ENCODE peak calls at places on chromosomes 13 and 19, in five cellular contexts. One of them, this sample, is unnamed. For H3K4me1, the result is how much of the 10 kb centered on the place peaks cover.

GRCh38 chr13:34257980-34258379 is 440.0 kb downstream of the RFC3 start:
- DNase-seq in cardiac muscle cell: no peak
- DNase-seq in adrenal gland: no peak
- DNase-seq in lung: no peak
- DNase-seq in sigmoid colon: no peak
- DNase-seq in this sample: no peak

GRCh38 chr13:54357284-54357933 is 1328.8 kb downstream of the OLFM4 start:
- DNase-seq in cardiac muscle cell: no peak
- DNase-seq in adrenal gland: no peak
- DNase-seq in lung: no peak
- DNase-seq in sigmoid colon: no peak
- DNase-seq in this sample: no peak

GRCh38 chr13:90238433-90238832 is 1109.1 kb upstream of the MIR17HG start:
- DNase-seq in cardiac muscle cell: peak
- DNase-seq in adrenal gland: no peak
- DNase-seq in lung: no peak
- DNase-seq in sigmoid colon: no peak
- DNase-seq in this sample: no peak

GRCh38 chr19:14127929-14128509 is 8.4 kb downstream of the ASF1B start:
- DNase-seq in cardiac muscle cell: peak
- DNase-seq in adrenal gland: peak
- DNase-seq in lung: no peak
- DNase-seq in sigmoid colon: no peak
- DNase-seq in this sample: no peak

GRCh38 chr19:42086770-42087550 is 11.0 kb downstream of the ZNF574 start:
- DNase-seq in cardiac muscle cell: no peak
- DNase-seq in adrenal gland: no peak
- DNase-seq in lung: no peak
- DNase-seq in sigmoid colon: no peak
- DNase-seq in this sample: no peak

GRCh38 chr13:84917252-84917878 is 881.9 kb downstream of the SLITRK6 start:
- DNase-seq in cardiac muscle cell: peak
- DNase-seq in adrenal gland: no peak
- DNase-seq in lung: no peak
- DNase-seq in sigmoid colon: no peak
- DNase-seq in this sample: no peak

GRCh38 chr19:54790711-54791110 is 12.7 kb upstream of the KIR2DL4 start:
- DNase-seq in cardiac muscle cell: no peak
- DNase-seq in adrenal gland: no peak
- DNase-seq in lung: no peak
- DNase-seq in sigmoid colon: peak
- DNase-seq in this sample: no peak

GRCh38 chr13:110004814-110005213 is 218.4 kb upstream of the IRS2 start:
- DNase-seq in cardiac muscle cell: no peak
- DNase-seq in adrenal gland: no peak
- DNase-seq in lung: no peak
- DNase-seq in sigmoid colon: no peak
- DNase-seq in this sample: no peak

GRCh38 chr19:38952395-38953165 is 21.8 kb downstream of the MRPS12 start:
- DNase-seq in cardiac muscle cell: peak
- DNase-seq in adrenal gland: peak
- DNase-seq in lung: peak
- DNase-seq in sigmoid colon: no peak
- DNase-seq in this sample: peak

GRCh38 chr19:10290876-10291553 is 1.3 kb downstream of the ICAM5 start:
- DNase-seq in cardiac muscle cell: peak
- DNase-seq in adrenal gland: peak
- DNase-seq in lung: peak
- DNase-seq in sigmoid colon: no peak
- DNase-seq in this sample: no peak

GRCh38 chr19:42252365-42253244 is 2.3 kb downstream of the ERF start:
- DNase-seq in cardiac muscle cell: peak
- DNase-seq in adrenal gland: peak
- DNase-seq in lung: no peak
- DNase-seq in sigmoid colon: peak
- DNase-seq in this sample: no peak

GRCh38 chr19:3636962-3637361 is 10.4 kb upstream of the CACTIN start:
- DNase-seq in cardiac muscle cell: no peak
- DNase-seq in adrenal gland: no peak
- DNase-seq in lung: no peak
- DNase-seq in sigmoid colon: no peak
- DNase-seq in this sample: no peak

GRCh38 chr13:35478384-35479222 is 2.1 kb upstream of the MAB21L1 start:
- DNase-seq in cardiac muscle cell: no peak
- DNase-seq in adrenal gland: no peak
- DNase-seq in lung: no peak
- DNase-seq in sigmoid colon: peak
- DNase-seq in this sample: no peak

GRCh38 chr13:106212436-106213010 is 322.9 kb downstream of the EFNB2 start:
- DNase-seq in cardiac muscle cell: no peak
- DNase-seq in adrenal gland: no peak
- DNase-seq in lung: no peak
- DNase-seq in sigmoid colon: no peak
- DNase-seq in this sample: no peak

GRCh38 chr19:35056513-35057063 is 15.1 kb downstream of the HPN start:
- DNase-seq in cardiac muscle cell: no peak
- DNase-seq in adrenal gland: no peak
- DNase-seq in lung: no peak
- DNase-seq in sigmoid colon: no peak
- DNase-seq in this sample: no peak

GRCh38 chr19:46731007-46731501 is 14.1 kb upstream of the PRKD2 start:
- DNase-seq in cardiac muscle cell: peak
- DNase-seq in adrenal gland: peak
- DNase-seq in lung: peak
- DNase-seq in sigmoid colon: no peak
- DNase-seq in this sample: no peak

GRCh38 chr13:26335158-26335557 is 81.2 kb downstream of the CDK8 start:
- DNase-seq in cardiac muscle cell: no peak
- DNase-seq in adrenal gland: no peak
- DNase-seq in lung: no peak
- DNase-seq in sigmoid colon: no peak
- DNase-seq in this sample: no peak

GRCh38 chr19:55373993-55374757 is 2.5 kb upstream of the TMEM190 start:
- DNase-seq in cardiac muscle cell: peak
- DNase-seq in adrenal gland: no peak
- DNase-seq in lung: no peak
- DNase-seq in sigmoid colon: no peak
- DNase-seq in this sample: no peak

GRCh38 chr13:21050288-21051197 is 10.8 kb downstream of the LATS2 start:
- DNase-seq in cardiac muscle cell: peak
- DNase-seq in adrenal gland: peak
- DNase-seq in lung: no peak
- DNase-seq in sigmoid colon: no peak
- DNase-seq in this sample: no peak

GRCh38 chr13:91459485-91459884 is 61.1 kb downstream of the GPC5 start:
- DNase-seq in cardiac muscle cell: no peak
- DNase-seq in adrenal gland: no peak
- DNase-seq in lung: no peak
- DNase-seq in sigmoid colon: no peak
- DNase-seq in this sample: no peak

GRCh38 chr19:1046836-1047695 is 7.2 kb downstream of the ABCA7 start:
- DNase-seq in cardiac muscle cell: no peak
- DNase-seq in adrenal gland: no peak
- DNase-seq in lung: no peak
- DNase-seq in sigmoid colon: no peak
- DNase-seq in this sample: no peak

GRCh38 chr19:32464279-32464678 is 58.7 kb downstream of the DPY19L3 start:
- DNase-seq in cardiac muscle cell: peak
- DNase-seq in adrenal gland: no peak
- DNase-seq in lung: no peak
- DNase-seq in sigmoid colon: no peak
- DNase-seq in this sample: no peak

GRCh38 chr19:7870571-7871279 is 3.5 kb downstream of the PRR36 start:
- DNase-seq in cardiac muscle cell: peak
- DNase-seq in adrenal gland: peak
- DNase-seq in lung: peak
- DNase-seq in sigmoid colon: no peak
- DNase-seq in this sample: peak

GRCh38 chr13:24076124-24076523 is 84.4 kb upstream of the SPATA13 start:
- DNase-seq in cardiac muscle cell: no peak
- DNase-seq in adrenal gland: no peak
- DNase-seq in lung: no peak
- DNase-seq in sigmoid colon: no peak
- DNase-seq in this sample: no peak

GRCh38 chr13:65508745-65509144 is 1721.4 kb downstream of the PCDH9 start:
- DNase-seq in cardiac muscle cell: no peak
- DNase-seq in adrenal gland: no peak
- DNase-seq in lung: no peak
- DNase-seq in sigmoid colon: no peak
- DNase-seq in this sample: no peak

GRCh38 chr19:18780081-18780480 is 11.0 kb downstream of the COMP start:
- DNase-seq in cardiac muscle cell: no peak
- DNase-seq in adrenal gland: no peak
- DNase-seq in lung: no peak
- DNase-seq in sigmoid colon: no peak
- DNase-seq in this sample: no peak

GRCh38 chr13:60623131-60623530 is 226.1 kb downstream of the TDRD3 start:
- DNase-seq in cardiac muscle cell: no peak
- DNase-seq in adrenal gland: no peak
- DNase-seq in lung: no peak
- DNase-seq in sigmoid colon: no peak
- DNase-seq in this sample: no peak

GRCh38 chr13:60619461-60619860 is 222.4 kb downstream of the TDRD3 start:
- DNase-seq in cardiac muscle cell: no peak
- DNase-seq in adrenal gland: no peak
- DNase-seq in lung: no peak
- DNase-seq in sigmoid colon: no peak
- DNase-seq in this sample: no peak

GRCh38 chr13:60613080-60613479 is 216.1 kb downstream of the TDRD3 start:
- DNase-seq in cardiac muscle cell: no peak
- DNase-seq in adrenal gland: no peak
- DNase-seq in lung: no peak
- DNase-seq in sigmoid colon: no peak
- DNase-seq in this sample: no peak

GRCh38 chr13:60620611-60621395 is 223.8 kb downstream of the TDRD3 start:
- DNase-seq in cardiac muscle cell: no peak
- DNase-seq in adrenal gland: no peak
- DNase-seq in lung: no peak
- DNase-seq in sigmoid colon: no peak
- DNase-seq in this sample: no peak

GRCh38 chr13:60617863-60618733 is 221.1 kb downstream of the TDRD3 start:
- DNase-seq in cardiac muscle cell: peak
- DNase-seq in adrenal gland: peak
- DNase-seq in lung: no peak
- DNase-seq in sigmoid colon: no peak
- DNase-seq in this sample: no peak
- TF ChIP-seq CTCF in cardiac muscle cell: peak
- TF ChIP-seq CTCF in adrenal gland: peak
- TF ChIP-seq CTCF in lung: no peak
- TF ChIP-seq CTCF in sigmoid colon: no peak
- TF ChIP-seq CTCF in this sample: no peak

DNA sequence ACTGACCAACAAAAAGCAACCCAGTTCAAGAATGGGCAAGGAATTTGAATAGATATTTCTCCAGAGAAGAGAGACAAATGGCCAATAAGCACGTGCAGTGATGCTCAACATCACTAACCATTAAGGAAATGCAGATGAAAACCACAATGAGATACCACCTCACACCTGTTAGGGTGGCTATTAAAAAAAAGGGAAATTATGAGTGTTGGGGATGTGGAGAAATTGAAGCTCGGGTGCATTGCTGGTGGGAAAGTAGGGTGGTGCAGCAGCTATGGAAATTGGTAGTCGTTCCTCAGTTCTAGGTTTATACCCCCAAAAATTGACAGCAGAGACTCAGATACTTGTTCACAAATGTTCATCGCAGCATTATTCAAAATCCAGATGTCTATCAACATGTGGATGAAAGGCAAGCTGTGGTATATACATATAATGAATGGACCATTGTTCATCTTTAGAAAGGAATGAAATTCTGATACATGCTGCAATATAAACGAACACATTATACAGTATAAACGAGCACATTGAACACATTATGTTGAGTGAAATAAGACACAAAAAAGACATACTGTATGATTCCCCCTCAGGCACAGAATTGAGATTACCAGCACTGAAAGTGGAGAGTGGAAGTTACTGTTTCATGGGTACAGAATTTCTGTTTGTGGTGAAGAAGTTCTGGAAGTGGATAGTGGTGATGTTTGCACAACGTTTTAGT is 927 bp downstream of the CHAMP1 start:
- DNase-seq in cardiac muscle cell: no peak
- DNase-seq in adrenal gland: no peak
- DNase-seq in lung: no peak
- DNase-seq in sigmoid colon: no peak
- DNase-seq in this sample: no peak
- H3K4me1 ChIP-seq in cardiac muscle cell: under half
- H3K4me1 ChIP-seq in adrenal gland: under half
- H3K4me1 ChIP-seq in lung: under half
- H3K4me1 ChIP-seq in sigmoid colon: half or more
- H3K4me1 ChIP-seq in this sample: under half

DNA sequence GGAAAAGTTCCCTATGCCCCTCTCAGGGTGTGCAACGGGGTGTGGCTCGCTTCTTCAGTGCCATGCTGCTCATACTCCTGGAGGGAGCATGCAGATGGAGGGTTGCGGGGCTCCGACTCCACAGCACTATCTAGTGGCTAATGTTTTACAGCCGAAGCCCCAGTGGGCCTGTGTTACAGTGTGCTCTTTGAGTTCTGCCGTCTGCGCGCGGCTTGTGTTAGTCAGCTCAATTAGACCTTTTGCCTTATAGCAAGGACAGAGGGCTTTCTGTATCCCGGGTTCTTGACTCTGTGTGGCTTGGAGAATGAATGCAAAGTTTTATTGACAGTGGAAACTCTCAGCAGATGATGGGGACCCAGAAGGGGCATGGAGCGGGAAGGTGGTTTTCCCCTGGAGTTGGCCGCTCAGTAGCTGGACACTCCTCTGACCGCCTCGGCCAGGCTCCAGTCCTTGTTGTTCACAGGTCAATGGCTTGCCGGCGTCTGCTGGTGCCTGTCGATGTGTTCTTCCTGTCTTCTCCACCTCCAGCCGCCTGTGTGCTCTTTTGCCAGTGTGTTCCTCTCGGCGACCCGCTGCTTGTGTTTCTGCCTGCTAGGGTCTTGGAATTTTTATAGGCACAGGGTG is 383.4 kb downstream of the LMO7 start:
- DNase-seq in cardiac muscle cell: no peak
- DNase-seq in adrenal gland: peak
- DNase-seq in lung: no peak
- DNase-seq in sigmoid colon: peak
- DNase-seq in this sample: no peak
- TF ChIP-seq CTCF in cardiac muscle cell: no peak
- TF ChIP-seq CTCF in adrenal gland: no peak
- TF ChIP-seq CTCF in lung: no peak
- TF ChIP-seq CTCF in sigmoid colon: no peak
- TF ChIP-seq CTCF in this sample: no peak

GRCh38 chr19:44553478-44554171 is 24.1 kb upstream of the CEACAM20 start:
- DNase-seq in cardiac muscle cell: no peak
- DNase-seq in adrenal gland: no peak
- DNase-seq in lung: peak
- DNase-seq in sigmoid colon: no peak
- DNase-seq in this sample: no peak
- H3K4me1 ChIP-seq in cardiac muscle cell: under half
- H3K4me1 ChIP-seq in adrenal gland: under half
- H3K4me1 ChIP-seq in lung: under half
- H3K4me1 ChIP-seq in sigmoid colon: under half
- H3K4me1 ChIP-seq in this sample: under half

This sample was measured in CD8-positive, alpha-beta T cell.